ENCODE peak calls at places on chromosomes 6 and 20, in four cellular contexts. One of them, this sample, is unnamed.

GRCh38 chr20:43243672-43244269 is 54.1 kb upstream of the PTPRT start:
- DNase-seq in pancreas: no peak
- DNase-seq in brain microvascular endothelial cell: no peak
- DNase-seq in ovary: no peak
- DNase-seq in this sample: peak; percentile 57

GRCh38 chr6:132669690-132670291 is 10.8 kb upstream of the TAAR1 start:
- DNase-seq in pancreas: no peak
- DNase-seq in brain microvascular endothelial cell: no peak
- DNase-seq in ovary: no peak
- DNase-seq in this sample: no peak

GRCh38 chr20:38842558-38842981 is 37.1 kb downstream of the PPP1R16B start:
- DNase-seq in pancreas: no peak
- DNase-seq in brain microvascular endothelial cell: no peak
- DNase-seq in ovary: no peak
- DNase-seq in this sample: no peak

GRCh38 chr6:158812611-158813010 is 6.6 kb downstream of the EZR start:
- DNase-seq in pancreas: no peak
- DNase-seq in brain microvascular endothelial cell: no peak
- DNase-seq in ovary: no peak
- DNase-seq in this sample: no peak

GRCh38 chr20:33604084-33604990 is 57.8 kb upstream of the C20orf144 start:
- DNase-seq in pancreas: no peak
- DNase-seq in brain microvascular endothelial cell: no peak
- DNase-seq in ovary: no peak
- DNase-seq in this sample: no peak

GRCh38 chr6:21595951-21596378 is 2.4 kb downstream of the SOX4 start:
- DNase-seq in pancreas: peak; percentile 60
- DNase-seq in brain microvascular endothelial cell: no peak
- DNase-seq in ovary: peak; percentile 67
- DNase-seq in this sample: no peak

GRCh38 chr6:156416392-156416791 is 360.8 kb upstream of the ARID1B start:
- DNase-seq in pancreas: no peak
- DNase-seq in brain microvascular endothelial cell: no peak
- DNase-seq in ovary: no peak
- DNase-seq in this sample: no peak

GRCh38 chr20:38920851-38921250 is 5.4 kb upstream of the FAM83D start:
- DNase-seq in pancreas: no peak
- DNase-seq in brain microvascular endothelial cell: no peak
- DNase-seq in ovary: no peak
- DNase-seq in this sample: no peak

GRCh38 chr6:74343804-74344203 is 647.8 kb downstream of the CD109 start:
- DNase-seq in pancreas: no peak
- DNase-seq in brain microvascular endothelial cell: no peak
- DNase-seq in ovary: no peak
- DNase-seq in this sample: no peak

GRCh38 chr6:169070506-169071176 is 183.0 kb downstream of the THBS2 start:
- DNase-seq in pancreas: no peak
- DNase-seq in brain microvascular endothelial cell: peak; percentile 100
- DNase-seq in ovary: peak; percentile 65
- DNase-seq in this sample: no peak

GRCh38 chr6:34600101-34600500 is 44.0 kb upstream of the SPDEF start:
- DNase-seq in pancreas: no peak
- DNase-seq in brain microvascular endothelial cell: no peak
- DNase-seq in ovary: peak; percentile 51
- DNase-seq in this sample: no peak

GRCh38 chr6:69487688-69488087 is 309.1 kb downstream of the LMBRD1 start:
- DNase-seq in pancreas: no peak
- DNase-seq in brain microvascular endothelial cell: no peak
- DNase-seq in ovary: no peak
- DNase-seq in this sample: no peak

GRCh38 chr6:144406796-144407195 is 121.7 kb downstream of the UTRN start:
- DNase-seq in pancreas: no peak
- DNase-seq in brain microvascular endothelial cell: no peak
- DNase-seq in ovary: no peak
- DNase-seq in this sample: no peak

DNA sequence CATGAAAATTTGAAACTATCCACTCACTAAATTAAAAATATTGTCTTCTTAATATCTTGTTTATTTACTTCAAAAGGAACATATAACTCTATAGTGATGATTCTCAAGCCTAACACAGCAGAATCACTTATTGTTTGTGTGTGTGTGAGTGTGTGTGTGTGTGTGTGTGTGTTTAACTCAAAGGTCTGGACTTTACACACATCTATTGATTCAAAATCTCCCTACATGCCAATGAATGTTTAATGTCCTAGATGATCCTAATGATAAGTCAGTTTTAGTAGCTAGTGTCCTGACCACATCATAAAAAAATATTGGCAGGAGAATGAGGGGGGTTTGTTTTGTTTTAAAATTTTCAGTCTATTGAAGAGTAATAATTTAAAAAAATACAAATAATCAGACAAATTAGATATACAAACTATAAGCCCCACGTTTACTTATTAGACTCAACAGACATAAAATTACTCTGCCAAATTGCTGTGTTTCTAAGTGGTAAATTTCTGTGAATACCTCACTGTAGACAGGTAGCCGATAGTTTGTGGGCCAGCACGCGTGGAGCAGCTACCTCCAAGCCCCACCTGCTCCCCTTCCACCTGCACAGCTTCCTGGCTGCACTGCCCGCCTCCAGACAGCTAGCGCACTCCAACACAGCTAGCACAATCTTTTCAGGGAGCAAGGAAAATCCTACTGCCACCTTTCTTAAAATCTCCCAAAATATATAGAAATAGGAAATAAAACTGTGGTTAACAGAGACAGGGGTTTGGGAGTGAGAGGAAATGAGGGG is 349.6 kb downstream of the PKHD1 start:
- DNase-seq in pancreas: no peak
- DNase-seq in brain microvascular endothelial cell: no peak
- DNase-seq in ovary: no peak
- DNase-seq in this sample: no peak
- H3K27ac ChIP-seq in pancreas: no peak overlapping the region
- H3K27ac ChIP-seq in brain microvascular endothelial cell: no peak overlapping the region
- H3K27ac ChIP-seq in ovary: no peak overlapping the region
- H3K27ac ChIP-seq in this sample: no peak overlapping the region

GRCh38 chr20:54846948-54847347 is 371.6 kb downstream of the DOK5 start:
- DNase-seq in pancreas: no peak
- DNase-seq in brain microvascular endothelial cell: no peak
- DNase-seq in ovary: no peak
- DNase-seq in this sample: no peak
- TF ChIP-seq CTCF in pancreas: no peak
- TF ChIP-seq CTCF in brain microvascular endothelial cell: no peak
- TF ChIP-seq CTCF in ovary: no peak
- TF ChIP-seq CTCF in this sample: no peak

DNA sequence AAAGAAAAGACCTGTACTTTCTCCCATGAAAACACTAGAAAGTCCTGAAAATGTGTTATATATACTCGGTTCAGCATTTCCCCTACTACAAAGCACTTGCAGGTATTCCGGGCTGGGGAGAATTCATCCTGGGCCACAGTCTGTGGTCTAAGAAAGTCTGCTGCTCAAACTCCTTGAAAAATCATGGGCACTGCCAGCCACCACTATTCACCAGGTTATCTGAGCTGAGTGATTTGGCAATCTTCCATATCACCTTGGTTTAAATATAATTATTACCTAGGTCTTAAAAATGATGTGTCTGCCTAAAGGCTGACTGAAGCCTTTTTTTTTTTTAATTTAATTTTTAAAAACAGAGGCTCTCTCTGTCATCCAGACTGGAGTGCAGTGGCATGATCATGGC is 11.3 kb downstream of the FKBP5 start:
- DNase-seq in pancreas: no peak
- DNase-seq in brain microvascular endothelial cell: no peak
- DNase-seq in ovary: no peak
- DNase-seq in this sample: no peak
- H3K4me3 ChIP-seq in pancreas: no peak overlapping the region
- H3K4me3 ChIP-seq in brain microvascular endothelial cell: no peak overlapping the region
- H3K4me3 ChIP-seq in ovary: no peak overlapping the region
- H3K4me3 ChIP-seq in this sample: no peak overlapping the region

DNA sequence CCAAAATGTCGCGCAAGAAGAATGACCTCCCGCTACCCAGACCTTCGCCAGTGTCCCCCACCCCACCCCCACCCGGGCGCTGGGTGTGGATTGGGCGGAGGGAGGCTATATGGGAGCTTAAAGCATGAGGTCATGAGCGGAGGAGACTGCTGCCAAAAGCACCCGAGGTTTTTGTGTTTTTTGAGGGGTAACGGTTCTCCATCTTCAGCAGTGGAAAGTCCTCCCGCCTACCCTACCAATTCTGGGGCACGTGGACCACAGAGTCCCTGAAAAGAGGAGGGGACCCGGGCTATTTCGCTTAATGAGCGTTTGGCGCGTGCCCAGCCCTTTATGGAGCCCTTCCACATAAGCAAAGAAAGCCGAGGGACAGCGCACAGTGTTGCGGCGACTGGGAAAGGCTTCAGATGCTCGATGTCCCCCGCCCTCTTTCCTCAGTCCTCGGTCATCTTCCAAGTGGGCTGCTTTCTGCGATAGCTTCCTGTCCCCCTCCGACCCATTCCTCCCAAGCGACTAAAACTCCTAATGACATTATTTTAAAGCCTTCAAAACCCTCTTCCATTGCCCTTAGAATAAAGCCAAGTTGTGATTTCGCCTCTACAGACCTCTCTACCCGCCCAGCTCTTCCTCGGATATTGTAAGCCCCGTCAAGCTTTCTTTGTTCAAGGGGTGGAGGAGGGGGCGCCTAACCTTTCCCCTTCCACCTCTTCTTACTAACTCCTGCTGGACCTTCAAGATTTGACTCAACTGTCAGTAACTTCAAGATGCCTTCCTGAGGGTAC is 2.1 kb upstream of the TRERF1 start:
- DNase-seq in pancreas: peak; percentile 67
- DNase-seq in brain microvascular endothelial cell: peak; percentile 36
- DNase-seq in ovary: peak; percentile 64
- DNase-seq in this sample: no peak
- H3K27ac ChIP-seq in pancreas: no peak overlapping the region
- H3K27ac ChIP-seq in brain microvascular endothelial cell: no peak overlapping the region
- H3K27ac ChIP-seq in ovary: no peak overlapping the region
- H3K27ac ChIP-seq in this sample: peak overlapping the region; percentile 94

GRCh38 chr6:122184260-122184934 is 215.1 kb upstream of the HSF2 start:
- DNase-seq in pancreas: no peak
- DNase-seq in brain microvascular endothelial cell: no peak
- DNase-seq in ovary: no peak
- DNase-seq in this sample: no peak
- TF ChIP-seq CTCF in pancreas: peak; percentile 9
- TF ChIP-seq CTCF in brain microvascular endothelial cell: peak; percentile 40
- TF ChIP-seq CTCF in ovary: peak; percentile 56
- TF ChIP-seq CTCF in this sample: no peak

GRCh38 chr20:11687546-11688292 is 230.0 kb upstream of the BTBD3 start:
- DNase-seq in pancreas: no peak
- DNase-seq in brain microvascular endothelial cell: no peak
- DNase-seq in ovary: no peak
- DNase-seq in this sample: no peak

GRCh38 chr20:11682285-11682684 is 235.4 kb upstream of the BTBD3 start:
- DNase-seq in pancreas: no peak
- DNase-seq in brain microvascular endothelial cell: no peak
- DNase-seq in ovary: no peak
- DNase-seq in this sample: no peak

GRCh38 chr20:11689262-11689661 is 228.4 kb upstream of the BTBD3 start:
- DNase-seq in pancreas: no peak
- DNase-seq in brain microvascular endothelial cell: no peak
- DNase-seq in ovary: no peak
- DNase-seq in this sample: no peak

GRCh38 chr20:11686195-11686594 is 231.5 kb upstream of the BTBD3 start:
- DNase-seq in pancreas: no peak
- DNase-seq in brain microvascular endothelial cell: no peak
- DNase-seq in ovary: no peak
- DNase-seq in this sample: no peak

GRCh38 chr20:11686900-11687543 is 230.7 kb upstream of the BTBD3 start:
- DNase-seq in pancreas: peak; percentile 82
- DNase-seq in brain microvascular endothelial cell: peak; percentile 0
- DNase-seq in ovary: peak; percentile 46
- DNase-seq in this sample: peak; percentile 75
- H3K4me3 ChIP-seq in pancreas: peak overlapping the region; percentile 13
- H3K4me3 ChIP-seq in brain microvascular endothelial cell: peak overlapping the region; percentile 35
- H3K4me3 ChIP-seq in ovary: peak overlapping the region; percentile 26
- H3K4me3 ChIP-seq in this sample: peak overlapping the region; percentile 50

GRCh38 chr20:40449144-40449543 is 239.9 kb downstream of the MAFB start:
- DNase-seq in pancreas: no peak
- DNase-seq in brain microvascular endothelial cell: no peak
- DNase-seq in ovary: no peak
- DNase-seq in this sample: no peak

GRCh38 chr20:40442181-40442963 is 246.7 kb downstream of the MAFB start:
- DNase-seq in pancreas: no peak
- DNase-seq in brain microvascular endothelial cell: peak; percentile 4
- DNase-seq in ovary: no peak
- DNase-seq in this sample: no peak

GRCh38 chr20:40441771-40442170 is 247.3 kb downstream of the MAFB start:
- DNase-seq in pancreas: no peak
- DNase-seq in brain microvascular endothelial cell: no peak
- DNase-seq in ovary: no peak
- DNase-seq in this sample: no peak

GRCh38 chr20:40446868-40447267 is 242.2 kb downstream of the MAFB start:
- DNase-seq in pancreas: no peak
- DNase-seq in brain microvascular endothelial cell: no peak
- DNase-seq in ovary: no peak
- DNase-seq in this sample: no peak

GRCh38 chr20:40443731-40444130 is 245.3 kb downstream of the MAFB start:
- DNase-seq in pancreas: no peak
- DNase-seq in brain microvascular endothelial cell: no peak
- DNase-seq in ovary: no peak
- DNase-seq in this sample: no peak
- H3K27ac ChIP-seq in pancreas: no peak overlapping the region
- H3K27ac ChIP-seq in brain microvascular endothelial cell: no peak overlapping the region
- H3K27ac ChIP-seq in ovary: no peak overlapping the region
- H3K27ac ChIP-seq in this sample: no peak overlapping the region

GRCh38 chr20:62370115-62370806 is 3.1 kb upstream of the LAMA5 start:
- DNase-seq in pancreas: no peak
- DNase-seq in brain microvascular endothelial cell: no peak
- DNase-seq in ovary: no peak
- DNase-seq in this sample: no peak

GRCh38 chr20:62367483-62368302 is 581 bp upstream of the LAMA5 start:
- DNase-seq in pancreas: peak; percentile 86
- DNase-seq in brain microvascular endothelial cell: no peak
- DNase-seq in ovary: no peak
- DNase-seq in this sample: no peak

GRCh38 chr20:62369508-62370114 is 2.5 kb upstream of the LAMA5 start:
- DNase-seq in pancreas: no peak
- DNase-seq in brain microvascular endothelial cell: no peak
- DNase-seq in ovary: no peak
- DNase-seq in this sample: no peak

GRCh38 chr20:62368303-62368628 is 1.2 kb upstream of the LAMA5 start:
- DNase-seq in pancreas: no peak
- DNase-seq in brain microvascular endothelial cell: no peak
- DNase-seq in ovary: no peak
- DNase-seq in this sample: no peak

GRCh38 chr20:62368629-62369507 is 1.8 kb upstream of the LAMA5 start:
- DNase-seq in pancreas: peak; percentile 86
- DNase-seq in brain microvascular endothelial cell: no peak
- DNase-seq in ovary: no peak
- DNase-seq in this sample: no peak
- TF ChIP-seq CTCF in pancreas: peak; percentile 33
- TF ChIP-seq CTCF in brain microvascular endothelial cell: peak; percentile 53
- TF ChIP-seq CTCF in ovary: no peak
- TF ChIP-seq CTCF in this sample: no peak

GRCh38 chr6:28802417-28803336 is 121.1 kb downstream of the TRIM27 start:
- DNase-seq in pancreas: no peak
- DNase-seq in brain microvascular endothelial cell: peak; percentile 84
- DNase-seq in ovary: no peak
- DNase-seq in this sample: no peak
- H3K4me3 ChIP-seq in pancreas: no peak overlapping the region
- H3K4me3 ChIP-seq in brain microvascular endothelial cell: no peak overlapping the region
- H3K4me3 ChIP-seq in ovary: no peak overlapping the region
- H3K4me3 ChIP-seq in this sample: no peak overlapping the region